ENCODE peak calls at places on chromosomes 7 and 10, in four cellular contexts. One of them, this sample, is unnamed.

GRCh38 chr7:26307226-26307625 is 15.6 kb downstream of the SNX10 start:
- DNase-seq in GM12878: no peak
- DNase-seq in SK-N-SH: no peak
- DNase-seq in K562: peak; percentile 28
- DNase-seq in this sample: peak; percentile 49

GRCh38 chr7:138009350-138009653 is 7.4 kb upstream of the CREB3L2 start:
- DNase-seq in GM12878: no peak
- DNase-seq in SK-N-SH: no peak
- DNase-seq in K562: no peak
- DNase-seq in this sample: no peak

GRCh38 chr10:65751896-65752295 is 1173.9 kb upstream of the LRRTM3 start:
- DNase-seq in GM12878: no peak
- DNase-seq in SK-N-SH: no peak
- DNase-seq in K562: no peak
- DNase-seq in this sample: no peak

GRCh38 chr7:105878746-105879605 is 2.6 kb upstream of the ATXN7L1 start:
- DNase-seq in GM12878: no peak
- DNase-seq in SK-N-SH: no peak
- DNase-seq in K562: no peak
- DNase-seq in this sample: no peak

GRCh38 chr10:113267616-113268015 is 285.2 kb upstream of the HABP2 start:
- DNase-seq in GM12878: no peak
- DNase-seq in SK-N-SH: no peak
- DNase-seq in K562: no peak
- DNase-seq in this sample: no peak

GRCh38 chr7:81491573-81491972 is 278.3 kb downstream of the HGF start:
- DNase-seq in GM12878: no peak
- DNase-seq in SK-N-SH: no peak
- DNase-seq in K562: no peak
- DNase-seq in this sample: no peak

GRCh38 chr10:44356139-44357115 is 28.5 kb downstream of the CXCL12 start:
- DNase-seq in GM12878: no peak
- DNase-seq in SK-N-SH: no peak
- DNase-seq in K562: no peak
- DNase-seq in this sample: no peak

GRCh38 chr10:44520651-44521050 is 135.8 kb upstream of the CXCL12 start:
- DNase-seq in GM12878: no peak
- DNase-seq in SK-N-SH: no peak
- DNase-seq in K562: no peak
- DNase-seq in this sample: no peak

GRCh38 chr10:49369216-49370162 is 26.4 kb downstream of the DRGX start:
- DNase-seq in GM12878: no peak
- DNase-seq in SK-N-SH: no peak
- DNase-seq in K562: no peak
- DNase-seq in this sample: no peak

GRCh38 chr10:131899695-131900349 is 986 bp upstream of the PPP2R2D start:
- DNase-seq in GM12878: no peak
- DNase-seq in SK-N-SH: peak; percentile 68
- DNase-seq in K562: no peak
- DNase-seq in this sample: peak; percentile 34

GRCh38 chr7:534075-534474 is 14.4 kb upstream of the PDGFA start:
- DNase-seq in GM12878: no peak
- DNase-seq in SK-N-SH: no peak
- DNase-seq in K562: no peak
- DNase-seq in this sample: no peak

GRCh38 chr10:84308021-84308420 is 20.4 kb upstream of the CCSER2 start:
- DNase-seq in GM12878: no peak
- DNase-seq in SK-N-SH: no peak
- DNase-seq in K562: no peak
- DNase-seq in this sample: no peak

GRCh38 chr7:151867912-151868804 is 8.8 kb downstream of the PRKAG2 start:
- DNase-seq in GM12878: no peak
- DNase-seq in SK-N-SH: peak; percentile 77
- DNase-seq in K562: no peak
- DNase-seq in this sample: no peak
- H3K4me3 ChIP-seq in GM12878: no peak overlapping the region
- H3K4me3 ChIP-seq in SK-N-SH: no peak overlapping the region
- H3K4me3 ChIP-seq in K562: no peak overlapping the region
- H3K4me3 ChIP-seq in this sample: no peak overlapping the region

GRCh38 chr7:149615690-149616270 is 118.2 kb upstream of the ZNF746 start:
- DNase-seq in GM12878: no peak
- DNase-seq in SK-N-SH: peak; percentile 39
- DNase-seq in K562: no peak
- DNase-seq in this sample: no peak
- TF ChIP-seq GABPA in GM12878: no peak
- TF ChIP-seq GABPA in SK-N-SH: no peak
- TF ChIP-seq GABPA in K562: no peak
- TF ChIP-seq GABPA in this sample: no peak

GRCh38 chr7:151812967-151813366 is 63.9 kb downstream of the PRKAG2 start:
- DNase-seq in GM12878: no peak
- DNase-seq in SK-N-SH: no peak
- DNase-seq in K562: no peak
- DNase-seq in this sample: no peak
- H3K4me3 ChIP-seq in GM12878: no peak overlapping the region
- H3K4me3 ChIP-seq in SK-N-SH: no peak overlapping the region
- H3K4me3 ChIP-seq in K562: no peak overlapping the region
- H3K4me3 ChIP-seq in this sample: no peak overlapping the region

DNA sequence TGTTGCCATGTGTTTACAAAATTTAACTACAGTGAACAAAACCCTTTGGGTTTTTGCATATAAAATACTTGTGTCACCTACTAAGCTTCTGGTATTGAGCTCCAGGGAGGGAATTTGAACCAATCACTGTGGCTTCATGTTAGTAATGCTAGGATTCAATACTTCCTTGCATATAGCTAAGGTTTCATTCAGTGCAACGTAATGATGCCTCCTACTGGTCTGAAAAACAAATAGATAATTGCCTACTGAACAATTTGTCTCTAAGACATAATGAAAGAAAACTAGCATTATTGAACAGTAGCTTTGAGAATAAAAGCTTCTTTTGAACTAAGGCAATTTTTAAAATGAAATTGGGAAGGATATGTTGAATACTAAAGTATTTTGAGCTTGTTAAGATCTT is 244.4 kb downstream of the ZWINT start:
- DNase-seq in GM12878: no peak
- DNase-seq in SK-N-SH: peak; percentile 2
- DNase-seq in K562: no peak
- DNase-seq in this sample: no peak
- TF ChIP-seq GABPA in GM12878: no peak
- TF ChIP-seq GABPA in SK-N-SH: no peak
- TF ChIP-seq GABPA in K562: no peak
- TF ChIP-seq GABPA in this sample: no peak

GRCh38 chr7:100684534-100685042 is 9.5 kb downstream of the GIGYF1 start:
- DNase-seq in GM12878: no peak
- DNase-seq in SK-N-SH: no peak
- DNase-seq in K562: no peak
- DNase-seq in this sample: no peak
- H3K4me3 ChIP-seq in GM12878: no peak overlapping the region
- H3K4me3 ChIP-seq in SK-N-SH: no peak overlapping the region
- H3K4me3 ChIP-seq in K562: no peak overlapping the region
- H3K4me3 ChIP-seq in this sample: no peak overlapping the region